ENCODE peak calls at places on chromosomes 13 and 19, in four cellular contexts. Y is WTC11, S is K562, J is GM12878. Z is an unnamed sample.

GRCh38 chr13:110259651-110260050 is 47.3 kb downstream of the COL4A1 start:
- DNase-seq in Y (no peak), S (no peak), J (no peak), Z (no peak)

GRCh38 chr19:52198678-52199077 is 8.8 kb downstream of the PPP2R1A start:
- DNase-seq in Y (no peak), S (no peak), J (no peak), Z (no peak)

GRCh38 chr19:33214621-33215020 is 11.0 kb downstream of the SLC7A10 start:
- DNase-seq in Y (peak), S (no peak), J (no peak), Z (peak)

GRCh38 chr13:33139186-33139585 is 123.0 kb downstream of the KL start:
- DNase-seq in Y (no peak), S (no peak), J (no peak), Z (no peak)

GRCh38 chr13:41457589-41458186 is 338 bp downstream of the RGCC start:
- DNase-seq in Y (peak), S (peak), J (no peak), Z (no peak)

GRCh38 chr19:38528213-38528755 is 89.5 kb downstream of the MAP4K1 start:
- DNase-seq in Y (no peak), S (no peak), J (no peak), Z (no peak)

GRCh38 chr19:48798937-48799336 is 11.9 kb downstream of the BCAT2 start:
- DNase-seq in Y (peak), S (no peak), J (peak), Z (no peak)

GRCh38 chr13:46146898-46147297 is 35.1 kb downstream of the LCP1 start:
- DNase-seq in Y (peak), S (no peak), J (no peak), Z (peak)

GRCh38 chr19:5580116-5580515 is 12.4 kb upstream of the TINCR start:
- DNase-seq in Y (no peak), S (no peak), J (no peak), Z (no peak)

GRCh38 chr19:48183356-48183755 is 12.9 kb downstream of the ZSWIM9 start:
- DNase-seq in Y (no peak), S (no peak), J (no peak), Z (no peak)

GRCh38 chr19:16136185-16137067 is 7.1 kb upstream of the HSH2D start:
- DNase-seq in Y (no peak), S (no peak), J (no peak), Z (no peak)

GRCh38 chr13:114067381-114067885 is 65.0 kb downstream of the RASA3 start:
- DNase-seq in Y (no peak), S (no peak), J (peak), Z (no peak)

GRCh38 chr13:91719033-91719432 is 320.6 kb downstream of the GPC5 start:
- DNase-seq in Y (no peak), S (no peak), J (no peak), Z (no peak)

GRCh38 chr13:20136781-20137703 is 23.8 kb downstream of the GJA3 start:
- DNase-seq in Y (peak), S (no peak), J (no peak), Z (peak)

GRCh38 chr19:49851456-49852259 is 699 bp downstream of the PTOV1 start:
- DNase-seq in Y (peak), S (peak), J (no peak), Z (no peak)

GRCh38 chr19:35714601-35715354 is 3.0 kb upstream of the KMT2B start:
- DNase-seq in Y (peak), S (no peak), J (no peak), Z (peak)

GRCh38 chr19:44024900-44025216 is 321 bp upstream of the ZNF222 start:
- DNase-seq in Y (no peak), S (no peak), J (no peak), Z (no peak)

GRCh38 chr13:44566601-44567000 is 9.5 kb downstream of the TSC22D1 start:
- DNase-seq in Y (no peak), S (no peak), J (no peak), Z (no peak)

GRCh38 chr13:44561352-44561751 is 14.8 kb downstream of the TSC22D1 start:
- DNase-seq in Y (no peak), S (no peak), J (no peak), Z (no peak)

GRCh38 chr13:44565881-44566280 is 10.2 kb downstream of the TSC22D1 start:
- DNase-seq in Y (no peak), S (no peak), J (no peak), Z (no peak)
- TF ChIP-seq NR2C2 in Y (no peak), S (no peak), J (no peak), Z (no peak)

GRCh38 chr19:41753936-41754529 is 1.3 kb upstream of the CEACAM6 start:
- DNase-seq in Y (peak), S (peak), J (no peak), Z (peak)

GRCh38 chr19:41754596-41754995 is 734 bp upstream of the CEACAM6 start:
- DNase-seq in Y (no peak), S (no peak), J (no peak), Z (no peak)

GRCh38 chr19:41758846-41759245 is 3.5 kb downstream of the CEACAM6 start:
- DNase-seq in Y (no peak), S (no peak), J (no peak), Z (no peak)

GRCh38 chr19:41753159-41753558 is 2.2 kb upstream of the CEACAM6 start:
- DNase-seq in Y (peak), S (peak), J (no peak), Z (peak)

GRCh38 chr19:41755328-41755913 is at the start of gene CEACAM6:
- DNase-seq in Y (no peak), S (peak), J (no peak), Z (no peak)
- TF ChIP-seq NR2C2 in Y (no peak), S (no peak), J (no peak), Z (no peak)

GRCh38 chr13:49827336-49827735 is 34.9 kb upstream of the KPNA3 start:
- DNase-seq in Y (no peak), S (no peak), J (no peak), Z (no peak)

GRCh38 chr13:49833402-49833801 is 40.9 kb upstream of the KPNA3 start:
- DNase-seq in Y (no peak), S (no peak), J (no peak), Z (no peak)

GRCh38 chr13:49829715-49830114 is 37.2 kb upstream of the KPNA3 start:
- DNase-seq in Y (no peak), S (no peak), J (no peak), Z (no peak)

GRCh38 chr13:49828452-49828851 is 36.0 kb upstream of the KPNA3 start:
- DNase-seq in Y (no peak), S (no peak), J (no peak), Z (no peak)

GRCh38 chr13:49830721-49831120 is 38.2 kb upstream of the KPNA3 start:
- DNase-seq in Y (no peak), S (no peak), J (no peak), Z (no peak)
- TF ChIP-seq NR2C2 in Y (no peak), S (no peak), J (no peak), Z (no peak)

GRCh38 chr13:62483774-62484173 is 1068.1 kb upstream of the PCDH20 start:
- DNase-seq in Y (no peak), S (no peak), J (no peak), Z (no peak)
- TF ChIP-seq NR2C2 in Y (no peak), S (no peak), J (no peak), Z (no peak)

DNA sequence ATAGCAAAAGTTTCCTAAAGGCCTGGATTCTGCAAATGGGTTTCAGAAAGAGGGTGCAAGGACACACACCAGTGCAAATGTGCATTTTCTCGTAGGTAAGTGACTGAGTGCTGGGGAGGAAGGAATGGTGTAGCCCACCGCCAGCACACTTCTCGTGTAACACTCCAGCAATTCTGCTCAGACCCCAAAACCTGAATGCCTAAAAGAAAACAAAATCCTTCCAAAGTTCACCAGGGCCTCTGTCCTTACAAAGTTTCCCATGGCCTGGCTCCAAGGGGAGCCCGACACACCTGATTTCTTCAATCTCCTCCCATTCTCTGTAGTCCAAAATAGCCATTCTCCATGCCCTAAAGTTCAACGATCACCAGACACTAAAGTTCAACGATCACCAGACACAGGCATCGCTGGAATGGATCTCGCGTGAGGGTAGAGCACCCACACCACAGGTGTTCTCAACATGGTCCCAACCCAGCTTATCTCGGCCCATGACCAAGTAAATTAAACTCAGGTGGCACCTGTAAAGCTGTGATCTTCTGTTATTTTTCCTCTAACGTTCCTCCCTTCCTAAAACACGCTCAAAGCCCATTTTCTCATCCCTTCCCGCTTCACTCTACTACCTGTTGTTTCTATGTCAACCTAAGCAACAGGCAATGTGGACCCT is 46.0 kb downstream of the ABCC4 start:
- DNase-seq in Y (no peak), S (no peak), J (no peak), Z (no peak)
- TF ChIP-seq NR2C2 in Y (no peak), S (no peak), J (no peak), Z (no peak)

GRCh38 chr13:98446234-98446621 is 130.7 kb downstream of the STK24 start:
- DNase-seq in Y (no peak), S (no peak), J (no peak), Z (no peak)
- TF ChIP-seq NR2C2 in Y (no peak), S (no peak), J (no peak), Z (no peak)

DNA sequence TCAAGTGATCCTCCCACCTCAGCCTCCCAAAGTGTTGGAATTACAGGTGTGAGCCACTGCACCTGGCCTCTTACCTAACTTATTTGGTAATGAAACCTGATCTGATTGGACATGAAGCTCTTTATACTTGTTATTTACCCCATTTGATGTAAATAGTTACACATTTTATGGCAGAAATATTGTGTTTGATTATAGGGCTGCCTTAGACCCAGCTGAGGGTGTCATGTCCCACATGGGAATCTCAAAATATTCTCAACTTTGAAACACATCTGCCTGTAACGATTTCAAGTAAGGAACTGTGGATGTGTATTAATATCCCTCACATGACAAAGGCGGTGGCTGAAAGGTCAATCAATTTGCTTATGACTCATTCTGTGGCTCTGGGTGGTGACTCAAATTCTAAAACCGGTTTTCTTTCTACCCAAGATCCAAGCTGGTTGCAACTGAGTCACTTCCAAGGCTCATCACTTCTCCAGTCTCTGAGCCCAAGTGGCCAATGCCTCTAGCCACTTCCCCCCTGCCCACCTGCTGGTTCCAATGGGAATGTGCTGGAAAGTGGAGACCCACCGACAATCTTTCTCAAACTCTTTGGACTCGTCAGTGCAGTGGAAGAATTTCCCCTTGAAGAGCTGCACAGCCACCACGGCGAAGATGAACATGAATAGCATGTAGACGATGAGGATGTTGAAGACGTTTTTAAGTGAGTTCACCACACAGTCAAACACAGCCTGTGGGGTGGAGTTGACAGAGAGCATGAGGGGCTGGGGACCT is 110.9 kb downstream of the IER2 start:
- DNase-seq in Y (no peak), S (peak), J (peak), Z (no peak)
- TF ChIP-seq NR2C2 in Y (no peak), S (no peak), J (no peak), Z (no peak)

GRCh38 chr19:7852851-7853759 is 21.1 kb downstream of the PRR36 start:
- DNase-seq in Y (peak), S (peak), J (no peak), Z (peak)
- TF ChIP-seq NR2C2 in Y (no peak), S (no peak), J (no peak), Z (peak)

GRCh38 chr13:51681037-51681678 is 96.9 kb downstream of the WDFY2 start:
- DNase-seq in Y (no peak), S (no peak), J (no peak), Z (no peak)

GRCh38 chr13:51675877-51676276 is 91.6 kb downstream of the WDFY2 start:
- DNase-seq in Y (no peak), S (no peak), J (no peak), Z (no peak)

GRCh38 chr13:51682691-51683090 is 98.4 kb downstream of the WDFY2 start:
- DNase-seq in Y (no peak), S (no peak), J (no peak), Z (no peak)

GRCh38 chr13:51676739-51677138 is 92.5 kb downstream of the WDFY2 start:
- DNase-seq in Y (no peak), S (no peak), J (no peak), Z (no peak)

GRCh38 chr13:51679616-51680015 is 95.4 kb downstream of the WDFY2 start:
- DNase-seq in Y (no peak), S (no peak), J (no peak), Z (no peak)
- TF ChIP-seq NR2C2 in Y (no peak), S (no peak), J (no peak), Z (no peak)